ENCODE peak calls at places on chromosomes 12 and 14, in ten cellular contexts. F is A673, T is AG10803, S is astrocyte of the cerebellum, Y is psoas muscle, V is cardiac muscle cell, U is tibial nerve, R is fibroblast of lung, L is cardiac fibroblast, H is neural progenitor cell. I is an unnamed sample.
A peak's percentile ranks its signal among the peaks of the same experiment; 100 is the strongest.

GRCh38 chr12:96235497-96235826 is 41.3 kb downstream of the ELK3 start:
- DNase-seq in S (no peak), R (no peak), V (no peak), F (no peak), L (no peak), Y (no peak), H (no peak), U (no peak), T (no peak), I (no peak)

GRCh38 chr14:37655418-37655817 is 60.0 kb downstream of the TTC6 start:
- DNase-seq in S (no peak), T (no peak), L (no peak), R (peak; percentile 31), H (no peak), U (no peak), F (no peak), V (no peak), Y (no peak), I (no peak)

GRCh38 chr14:29671034-29671433 is 256.6 kb downstream of the PRKD1 start:
- DNase-seq in V (no peak), F (no peak), Y (no peak), L (peak; percentile 81), S (peak; percentile 18), H (no peak), R (peak; percentile 85), T (peak; percentile 88), U (no peak), I (no peak)

GRCh38 chr14:54791001-54791400 is 111.6 kb downstream of the GCH1 start:
- DNase-seq in T (no peak), F (no peak), H (no peak), R (no peak), V (no peak), L (no peak), Y (no peak), U (no peak), S (no peak), I (no peak)

GRCh38 chr14:30580616-30581282 is 21.8 kb downstream of the G2E3 start:
- DNase-seq in F (no peak), L (no peak), U (no peak), R (peak; percentile 47), Y (no peak), S (no peak), V (no peak), H (no peak), T (peak; percentile 43), I (no peak)

GRCh38 chr12:59357811-59358210 is 238.0 kb upstream of the SLC16A7 start:
- DNase-seq in V (peak; percentile 5), Y (no peak), R (peak; percentile 2), T (no peak), L (no peak), S (no peak), H (no peak), F (no peak), U (no peak), I (no peak)

GRCh38 chr12:53766881-53767280 is 15.1 kb upstream of the CISTR start:
- DNase-seq in F (no peak), R (peak; percentile 35), V (no peak), Y (no peak), T (peak; percentile 39), U (no peak), S (no peak), H (no peak), L (no peak), I (no peak)

GRCh38 chr12:120739821-120740613 is 14.4 kb downstream of the ACADS start:
- DNase-seq in Y (no peak), V (no peak), F (no peak), H (peak; percentile 19), U (no peak), T (no peak), S (no peak), L (no peak), R (no peak), I (no peak)

GRCh38 chr12:112963227-112963861 is 15.0 kb upstream of the OAS2 start:
- DNase-seq in F (no peak), R (no peak), T (no peak), H (peak; percentile 23), S (no peak), L (no peak), Y (no peak), U (no peak), V (no peak), I (no peak)

GRCh38 chr12:51911788-51912711 is 4.7 kb downstream of the ACVRL1 start:
- DNase-seq in H (no peak), R (no peak), T (no peak), L (peak; percentile 51), V (no peak), F (peak; percentile 18), U (no peak), S (no peak), Y (peak; percentile 67), I (no peak)

GRCh38 chr12:51914034-51914923 is 7.0 kb downstream of the ACVRL1 start:
- DNase-seq in S (no peak), V (peak; percentile 46), T (no peak), Y (no peak), L (peak; percentile 18), F (no peak), U (no peak), H (no peak), R (no peak), I (no peak)

GRCh38 chr12:51915003-51915625 is 7.8 kb downstream of the ACVRL1 start:
- DNase-seq in L (no peak), U (no peak), V (no peak), Y (no peak), F (no peak), R (no peak), H (no peak), S (no peak), T (no peak), I (no peak)

GRCh38 chr12:51911307-51911706 is 4.0 kb downstream of the ACVRL1 start:
- DNase-seq in S (no peak), H (no peak), V (no peak), F (no peak), Y (no peak), U (no peak), L (no peak), R (no peak), T (no peak), I (no peak)

DNA sequence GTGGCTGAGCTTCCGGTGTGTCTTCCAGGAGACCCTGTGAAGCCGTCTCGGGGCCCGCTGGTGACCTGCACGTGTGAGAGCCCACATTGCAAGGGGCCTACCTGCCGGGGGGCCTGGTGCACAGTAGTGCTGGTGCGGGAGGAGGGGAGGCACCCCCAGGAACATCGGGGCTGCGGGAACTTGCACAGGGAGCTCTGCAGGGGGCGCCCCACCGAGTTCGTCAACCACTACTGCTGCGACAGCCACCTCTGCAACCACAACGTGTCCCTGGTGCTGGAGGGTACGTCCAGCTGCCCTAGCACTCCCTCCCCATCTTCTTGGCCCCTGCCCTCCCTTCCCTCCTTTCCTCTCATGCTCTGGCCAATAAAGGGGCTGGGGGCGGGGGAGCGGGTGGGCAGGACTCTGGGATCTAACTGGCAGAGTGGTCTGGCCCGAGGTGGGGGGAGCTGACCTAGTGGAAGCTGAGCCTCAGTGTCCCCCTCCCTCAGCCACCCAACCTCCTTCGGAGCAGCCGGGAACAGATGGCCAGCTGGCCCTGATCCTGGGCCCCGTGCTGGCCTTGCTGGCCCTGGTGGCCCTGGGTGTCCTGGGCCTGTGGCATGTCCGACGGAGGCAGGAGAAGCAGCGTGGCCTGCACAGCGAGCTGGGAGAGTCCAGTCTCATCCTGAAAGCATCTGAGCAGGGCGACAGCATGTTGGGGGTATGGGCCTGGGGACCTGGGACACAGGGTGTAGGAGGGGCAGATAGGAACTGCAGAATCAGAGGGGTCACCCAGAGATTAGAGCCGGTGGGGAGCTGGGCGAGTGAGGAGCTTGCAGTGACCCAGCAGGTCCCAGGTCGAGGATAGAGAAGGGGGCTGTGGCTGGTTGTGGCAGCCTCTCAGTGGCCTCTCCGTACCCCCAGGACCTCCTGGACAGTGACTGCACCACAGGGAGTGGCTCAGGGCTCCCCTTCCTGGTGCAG is 6.0 kb downstream of the ACVRL1 start:
- DNase-seq in H (no peak), U (no peak), R (no peak), T (no peak), V (no peak), S (no peak), L (no peak), Y (no peak), F (no peak), I (no peak)
- TF ChIP-seq CTCF in H (peak; percentile 44), U (no peak), R (no peak), T (no peak), V (peak; percentile 9), S (no peak), L (no peak), Y (no peak), F (peak; percentile 45), I (peak; percentile 27)

GRCh38 chr12:94550964-94551363 is 91.3 kb upstream of the CEP83 start:
- DNase-seq in R (no peak), T (no peak), S (no peak), L (no peak), U (no peak), Y (no peak), F (no peak), H (no peak), V (no peak), I (no peak)
- H3K4me3 ChIP-seq in R (no peak overlapping the region), T (no peak overlapping the region), S (no peak overlapping the region), L (no peak overlapping the region), U (no peak overlapping the region), Y (no peak overlapping the region), F (no peak overlapping the region), H (no peak overlapping the region), V (no peak overlapping the region), I (no peak overlapping the region)

GRCh38 chr14:73231874-73232851 is 5.1 kb upstream of the PAPLN start:
- DNase-seq in T (no peak), U (peak; percentile 10), F (no peak), Y (peak; percentile 46), V (peak; percentile 59), S (no peak), R (no peak), H (peak; percentile 62), L (no peak), I (no peak)
- TF ChIP-seq CTCF in T (peak; percentile 11), U (peak; percentile 18), F (no peak), Y (no peak), V (peak; percentile 30), S (peak; percentile 30), R (peak; percentile 10), H (peak; percentile 58), L (peak; percentile 44), I (peak; percentile 77)

GRCh38 chr12:111408686-111409402 is 3.1 kb downstream of the SH2B3 start:
- DNase-seq in L (no peak), S (no peak), U (no peak), F (peak; percentile 47), R (no peak), V (no peak), Y (no peak), H (no peak), T (no peak), I (no peak)

GRCh38 chr12:111409403-111410228 is 3.9 kb downstream of the SH2B3 start:
- DNase-seq in T (peak; percentile 77), Y (peak; percentile 87), V (no peak), U (no peak), R (peak; percentile 81), S (no peak), H (no peak), L (peak; percentile 87), F (peak; percentile 93), I (no peak)

GRCh38 chr12:111407371-111408115 is 1.8 kb downstream of the SH2B3 start:
- DNase-seq in S (no peak), F (no peak), H (peak; percentile 51), Y (no peak), T (no peak), U (no peak), L (peak; percentile 36), R (no peak), V (no peak), I (no peak)

GRCh38 chr12:111406474-111407370 is 999 bp downstream of the SH2B3 start:
- DNase-seq in F (no peak), S (no peak), R (no peak), U (no peak), Y (peak; percentile 70), T (no peak), H (peak; percentile 37), V (peak; percentile 64), L (no peak), I (no peak)

GRCh38 chr12:111408116-111408440 is 2.4 kb downstream of the SH2B3 start:
- DNase-seq in T (no peak), H (no peak), R (no peak), Y (no peak), F (no peak), U (no peak), L (no peak), V (no peak), S (no peak), I (no peak)
- H3K4me3 ChIP-seq in T (peak overlapping the region; percentile 92), H (no peak overlapping the region), R (no peak overlapping the region), Y (peak overlapping the region; percentile 93), F (peak overlapping the region; percentile 80), U (peak overlapping the region; percentile 87), L (peak overlapping the region; percentile 76), V (no peak overlapping the region), S (no peak overlapping the region), I (peak overlapping the region; percentile 78)

I was measured in GM12864.